ENCODE peak calls at places on chromosome 3, in eight cellular contexts. C is uterus; G is sigmoid colon; M is tibial nerve; A is left ventricle myocardium inferior; O is effector memory CD4-positive, alpha-beta T cell; D is breast epithelium; W is CD8-positive, alpha-beta memory T cell. F is an unnamed sample.

GRCh38 chr3:65927576-65927975 is 111.1 kb downstream of the MAGI1 start:
- DNase-seq in G (no peak), M (no peak), C (no peak), D (peak; percentile 35), W (no peak), O (no peak), A (no peak), F (no peak)

GRCh38 chr3:108001457-108001856 is 89.4 kb downstream of the CD47 start:
- DNase-seq in A (no peak), M (no peak), G (no peak), D (no peak), C (no peak), W (no peak), O (no peak), F (no peak)

GRCh38 chr3:64223809-64224570 is 1.3 kb downstream of the PRICKLE2 start:
- DNase-seq in G (no peak), W (no peak), O (no peak), D (no peak), A (no peak), C (peak; percentile 44), M (no peak), F (no peak)

GRCh38 chr3:150870406-150870805 is 34.8 kb downstream of the MINDY4B start:
- DNase-seq in M (no peak), O (no peak), W (no peak), C (no peak), D (no peak), G (no peak), A (no peak), F (no peak)

GRCh38 chr3:30435950-30436349 is 170.5 kb upstream of the TGFBR2 start:
- DNase-seq in G (no peak), D (no peak), O (no peak), C (no peak), A (no peak), W (no peak), M (no peak), F (no peak)

GRCh38 chr3:183537295-183537730 is 18.2 kb downstream of the KLHL6 start:
- DNase-seq in C (no peak), M (no peak), O (no peak), W (no peak), A (peak; percentile 22), D (no peak), G (no peak), F (peak; percentile 9)

GRCh38 chr3:46349484-46350261 is 4.2 kb upstream of the CCR2 start:
- DNase-seq in O (no peak), C (no peak), M (no peak), A (no peak), W (no peak), D (no peak), G (no peak), F (no peak)

GRCh38 chr3:9769426-9770275 is at the start of gene CAMK1:
- DNase-seq in G (peak; percentile 94), O (peak; percentile 38), A (peak; percentile 88), C (peak; percentile 85), W (peak; percentile 56), M (peak; percentile 73), D (peak; percentile 69), F (peak; percentile 72)

DNA sequence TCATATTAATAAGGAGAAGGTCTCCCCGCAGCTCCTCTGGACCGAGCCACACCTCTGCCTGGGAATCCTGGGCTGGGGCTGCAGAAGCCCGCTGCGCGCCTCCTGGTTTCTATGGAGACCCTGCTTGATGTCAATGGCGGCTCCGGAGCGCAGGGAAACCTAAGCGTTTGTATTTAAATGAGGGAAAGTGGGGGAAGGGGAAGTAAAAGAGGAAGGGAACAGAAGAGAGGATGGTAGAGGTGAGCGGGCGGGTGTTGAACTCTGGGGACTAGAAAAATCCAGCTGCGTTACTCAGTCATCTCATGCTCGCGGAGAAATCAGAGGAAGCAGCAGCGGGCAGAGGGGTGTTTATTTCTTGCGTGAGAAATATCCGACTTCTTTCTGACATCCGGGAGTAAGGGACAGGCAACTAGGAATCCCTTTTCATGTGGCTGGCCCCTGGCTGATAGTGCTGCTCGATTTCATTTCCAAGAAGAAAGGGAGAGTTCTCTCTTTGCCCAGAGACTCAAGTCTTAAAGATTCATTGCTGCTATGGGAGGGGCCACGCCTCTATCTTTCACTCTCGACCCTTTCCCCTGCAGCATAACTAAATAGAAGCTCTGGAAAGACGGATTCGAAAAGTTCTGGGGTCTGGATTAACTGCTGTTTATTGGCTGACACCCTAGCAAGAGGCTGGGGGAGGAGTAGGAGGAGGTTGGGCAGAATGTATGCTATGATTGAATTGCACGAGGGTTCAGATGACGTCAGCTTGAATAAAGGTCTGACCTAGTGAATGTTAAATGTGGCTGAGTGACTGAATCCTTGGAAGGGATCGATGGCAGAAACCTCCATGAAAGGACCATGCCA is 110.5 kb upstream of the GAP43 start:
- DNase-seq in M (no peak), G (no peak), W (no peak), D (no peak), A (peak; percentile 17), O (no peak), C (peak; percentile 18), F (peak; percentile 26)
- H3K27ac ChIP-seq in M (peak overlapping the region; percentile 17), G (peak overlapping the region; percentile 24), W (no peak overlapping the region), D (no peak overlapping the region), A (peak overlapping the region; percentile 51), O (no peak overlapping the region), C (peak overlapping the region; percentile 60), F (no peak overlapping the region)

GRCh38 chr3:48601622-48601994 is 6.5 kb upstream of the COL7A1 start:
- DNase-seq in A (peak; percentile 80), W (no peak), C (no peak), O (no peak), M (no peak), G (no peak), D (peak; percentile 75), F (no peak)

GRCh38 chr3:48599077-48599501 is 4.0 kb upstream of the COL7A1 start:
- DNase-seq in G (no peak), O (no peak), C (no peak), A (no peak), M (no peak), D (peak; percentile 98), W (no peak), F (no peak)

GRCh38 chr3:48600711-48601621 is 5.8 kb upstream of the COL7A1 start:
- DNase-seq in M (no peak), C (no peak), W (no peak), A (no peak), G (no peak), O (no peak), D (no peak), F (no peak)

GRCh38 chr3:48598323-48599076 is 3.4 kb upstream of the COL7A1 start:
- DNase-seq in A (peak; percentile 70), C (peak; percentile 87), M (no peak), O (no peak), G (no peak), W (no peak), D (peak; percentile 93), F (no peak)

GRCh38 chr3:48599509-48600285 is 4.6 kb upstream of the COL7A1 start:
- DNase-seq in C (no peak), A (no peak), M (no peak), O (no peak), G (no peak), W (no peak), D (no peak), F (no peak)
- H3K27ac ChIP-seq in C (peak overlapping the region; percentile 98), A (peak overlapping the region; percentile 95), M (no peak overlapping the region), O (no peak overlapping the region), G (peak overlapping the region; percentile 89), W (no peak overlapping the region), D (peak overlapping the region; percentile 91), F (no peak overlapping the region)

GRCh38 chr3:16740531-16740930 is 135.3 kb upstream of the DAZL start:
- DNase-seq in M (no peak), G (no peak), D (no peak), A (no peak), O (no peak), C (no peak), W (no peak), F (no peak)

GRCh38 chr3:16743276-16743675 is 138.1 kb upstream of the DAZL start:
- DNase-seq in G (no peak), A (no peak), M (no peak), C (no peak), D (no peak), W (no peak), O (no peak), F (no peak)

GRCh38 chr3:16741890-16742289 is 136.7 kb upstream of the DAZL start:
- DNase-seq in G (no peak), D (no peak), M (no peak), A (peak; percentile 19), O (no peak), W (no peak), C (no peak), F (no peak)

GRCh38 chr3:16739416-16740091 is 134.3 kb upstream of the DAZL start:
- DNase-seq in D (no peak), O (no peak), W (no peak), A (no peak), M (no peak), C (no peak), G (no peak), F (no peak)

DNA sequence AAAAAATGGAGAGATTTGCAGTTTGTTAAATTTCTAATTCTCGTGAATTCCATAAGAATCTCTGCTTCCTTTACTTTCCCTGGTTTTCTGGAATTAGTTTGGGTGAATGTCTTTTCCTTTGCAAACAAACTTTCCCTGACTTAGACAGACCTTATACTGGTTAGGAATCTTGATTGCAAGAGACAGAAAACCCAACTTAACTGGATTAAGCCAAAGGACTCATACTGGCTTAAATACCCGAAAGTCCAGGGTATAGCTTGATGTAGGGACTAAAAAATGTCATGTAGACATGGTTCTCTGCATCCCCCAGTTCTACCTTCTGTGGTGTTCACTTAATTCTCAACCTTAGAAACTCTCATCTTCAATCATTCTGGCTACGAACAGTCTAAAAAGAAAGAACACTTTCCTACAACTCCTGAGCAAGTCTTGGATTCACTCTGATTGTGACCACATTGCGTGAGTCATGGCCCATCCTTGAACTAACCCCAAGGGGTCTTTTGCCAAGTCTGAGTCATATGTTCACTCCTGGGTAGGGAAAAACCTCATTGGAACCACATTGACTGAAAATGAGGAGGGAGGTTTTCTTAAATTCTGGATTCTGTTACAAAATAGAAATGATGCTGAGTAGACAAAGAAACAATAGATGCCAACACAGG is 136.0 kb upstream of the DAZL start:
- DNase-seq in C (no peak), O (no peak), G (peak; percentile 69), A (no peak), M (no peak), W (no peak), D (no peak), F (no peak)
- H3K27ac ChIP-seq in C (no peak overlapping the region), O (no peak overlapping the region), G (no peak overlapping the region), A (peak overlapping the region; percentile 79), M (no peak overlapping the region), W (no peak overlapping the region), D (no peak overlapping the region), F (no peak overlapping the region)

GRCh38 chr3:123801474-123801873 is 82.7 kb downstream of the MYLK start:
- DNase-seq in O (no peak), C (no peak), D (no peak), M (no peak), A (no peak), W (no peak), G (no peak), F (no peak)

GRCh38 chr3:123802007-123802630 is 82.0 kb downstream of the MYLK start:
- DNase-seq in D (no peak), M (no peak), G (no peak), C (no peak), A (no peak), O (no peak), W (no peak), F (no peak)

GRCh38 chr3:123798540-123798939 is 85.6 kb downstream of the MYLK start:
- DNase-seq in C (no peak), A (no peak), W (no peak), M (no peak), G (no peak), D (no peak), O (no peak), F (no peak)

GRCh38 chr3:123799544-123800351 is 84.4 kb downstream of the MYLK start:
- DNase-seq in A (no peak), G (no peak), W (no peak), C (no peak), O (no peak), D (no peak), M (peak; percentile 23), F (no peak)

GRCh38 chr3:123800352-123800682 is 83.8 kb downstream of the MYLK start:
- DNase-seq in O (no peak), A (no peak), M (no peak), D (no peak), C (no peak), W (no peak), G (no peak), F (no peak)
- H3K27ac ChIP-seq in O (no peak overlapping the region), A (no peak overlapping the region), M (no peak overlapping the region), D (no peak overlapping the region), C (peak overlapping the region; percentile 54), W (no peak overlapping the region), G (no peak overlapping the region), F (no peak overlapping the region)

F was measured in caudate nucleus.